ENCODE peak calls at places on chromosomes 3 and 15, in five cellular contexts. U is IMR-90, W is A549, C is K562, J is GM12878. A is an unnamed sample.

GRCh38 chr3:187922704-187923393 is 177.6 kb upstream of the BCL6 start:
- DNase-seq in U (peak), W (no peak), C (no peak), J (no peak), A (no peak)

GRCh38 chr3:60501303-60501702 is 749.9 kb downstream of the FHIT start:
- DNase-seq in U (peak), W (no peak), C (no peak), J (no peak), A (no peak)

GRCh38 chr15:56781666-56782065 is 48.4 kb upstream of the ZNF280D start:
- DNase-seq in U (no peak), W (no peak), C (no peak), J (no peak), A (no peak)

GRCh38 chr3:149333518-149333859 is at the start of gene TM4SF18:
- DNase-seq in U (no peak), W (no peak), C (no peak), J (no peak), A (no peak)

GRCh38 chr15:66424963-66425612 is 38.4 kb downstream of the MAP2K1 start:
- DNase-seq in U (no peak), W (no peak), C (no peak), J (no peak), A (no peak)

GRCh38 chr15:63308491-63308890 is 31.1 kb downstream of the APH1B start:
- DNase-seq in U (no peak), W (no peak), C (no peak), J (no peak), A (no peak)

GRCh38 chr15:82874267-82874666 is 64.8 kb downstream of the WHAMM start:
- DNase-seq in U (no peak), W (no peak), C (no peak), J (no peak), A (no peak)

GRCh38 chr15:90625037-90625436 is 92.1 kb upstream of the BLM start:
- DNase-seq in U (no peak), W (no peak), C (no peak), J (no peak), A (no peak)

GRCh38 chr15:38487383-38487782 is 33.5 kb downstream of the FAM98B start:
- DNase-seq in U (no peak), W (no peak), C (no peak), J (no peak), A (no peak)

GRCh38 chr3:122301063-122301462 is 24.0 kb upstream of the CSTA start:
- DNase-seq in U (no peak), W (no peak), C (no peak), J (peak), A (no peak)

GRCh38 chr3:150640256-150640655 is 37.1 kb downstream of the SELENOT start:
- DNase-seq in U (no peak), W (no peak), C (no peak), J (no peak), A (no peak)

DNA sequence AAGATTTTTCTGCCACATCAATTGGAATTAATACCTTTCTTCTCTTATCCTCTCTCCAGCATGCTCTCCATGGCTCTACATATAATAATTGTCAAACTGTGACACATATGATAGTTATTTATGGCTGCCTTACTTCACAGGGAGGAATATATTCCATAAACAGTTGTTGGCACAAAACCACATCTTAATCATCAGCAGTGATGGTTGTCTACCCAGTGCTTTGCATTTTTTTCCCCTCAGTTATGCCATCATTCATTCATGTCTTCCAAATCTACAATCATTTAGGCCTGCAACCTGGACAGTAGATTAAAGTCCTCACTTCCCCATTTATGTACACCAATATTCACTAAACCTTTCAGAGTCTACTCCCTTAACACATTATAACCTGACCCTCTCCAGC is 107.7 kb downstream of the THRB start:
- DNase-seq in U (no peak), W (no peak), C (no peak), J (no peak), A (no peak)
- TF ChIP-seq RCOR1 in U (no peak), W (no peak), C (no peak), J (no peak), A (no peak)

GRCh38 chr3:178367817-178368617 is 168.2 kb upstream of the KCNMB2 start:
- DNase-seq in U (no peak), W (no peak), C (no peak), J (no peak), A (no peak)
- TF ChIP-seq RCOR1 in U (no peak), W (no peak), C (no peak), J (no peak), A (no peak)

GRCh38 chr15:98774756-98775497 is 126.6 kb downstream of the IGF1R start:
- DNase-seq in U (peak), W (no peak), C (no peak), J (no peak), A (no peak)

GRCh38 chr15:98775498-98776230 is 127.3 kb downstream of the IGF1R start:
- DNase-seq in U (no peak), W (no peak), C (no peak), J (no peak), A (no peak)

GRCh38 chr15:98778263-98778959 is 130.1 kb downstream of the IGF1R start:
- DNase-seq in U (no peak), W (no peak), C (no peak), J (no peak), A (no peak)

GRCh38 chr15:98777426-98777825 is 129.1 kb downstream of the IGF1R start:
- DNase-seq in U (no peak), W (no peak), C (no peak), J (no peak), A (no peak)

DNA sequence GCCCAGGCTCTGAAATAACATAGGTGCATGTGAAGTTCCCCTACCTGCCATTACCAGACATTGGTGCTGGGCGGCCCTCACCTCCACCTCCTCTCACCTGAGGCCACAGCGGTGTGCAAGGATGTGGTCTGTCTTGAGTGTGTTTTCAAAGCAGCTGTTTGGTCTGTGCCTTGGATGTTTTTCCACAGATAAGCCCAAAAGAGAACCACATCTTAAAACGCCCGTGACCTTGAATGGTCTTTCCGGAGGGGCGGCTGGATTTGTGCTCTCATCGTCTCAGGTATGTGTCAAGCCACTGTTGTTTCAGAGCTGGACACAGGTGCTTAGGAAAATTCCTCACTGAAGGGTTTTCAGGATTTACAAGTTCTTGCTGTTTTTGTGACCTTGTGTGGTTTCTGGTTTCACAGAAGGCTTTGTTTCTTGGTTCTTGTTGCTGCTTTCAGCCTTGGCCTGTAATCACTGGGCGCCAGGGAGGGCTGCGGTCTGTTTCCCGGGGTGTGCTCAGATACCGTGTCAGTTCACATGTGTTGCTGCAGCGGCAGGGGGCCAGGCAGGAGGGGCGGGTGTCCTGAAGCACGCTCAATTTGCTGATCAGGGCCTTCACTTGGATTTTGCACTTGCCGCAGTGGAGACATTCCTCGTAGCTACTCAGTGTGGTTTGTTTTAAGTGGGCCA is 128.4 kb downstream of the IGF1R start:
- DNase-seq in U (peak), W (no peak), C (peak), J (peak), A (no peak)
- TF ChIP-seq RCOR1 in U (no peak), W (no peak), C (no peak), J (no peak), A (no peak)

DNA sequence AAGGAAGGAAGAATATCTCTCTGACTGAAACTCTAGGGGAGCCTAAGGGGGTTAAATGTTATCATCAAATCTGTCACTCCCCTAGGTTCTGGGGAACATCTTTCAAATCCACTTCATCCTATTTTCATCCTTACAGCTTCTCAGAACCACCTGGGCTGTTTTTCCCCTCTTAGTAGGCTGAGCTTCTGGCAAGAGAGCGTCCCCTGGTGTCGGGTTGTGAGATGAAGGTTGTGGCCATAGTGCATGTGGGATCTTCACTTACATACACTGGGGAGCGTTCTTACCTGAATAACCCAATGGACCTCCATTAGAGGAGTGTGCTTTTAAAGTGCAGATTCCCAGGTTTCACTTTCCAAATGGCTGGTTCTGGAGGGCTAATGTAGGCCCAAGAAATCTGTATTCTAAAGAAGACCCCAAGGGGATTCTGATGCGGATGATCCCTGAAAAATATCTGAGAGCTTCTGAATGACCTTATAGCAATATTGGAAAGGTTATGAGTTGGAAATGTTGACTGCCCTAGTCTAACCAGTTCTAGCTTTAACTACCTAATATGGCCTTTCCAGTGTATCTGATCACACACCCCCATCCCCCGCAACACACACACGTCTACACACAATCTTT is 663.7 kb downstream of the AGBL1 start:
- DNase-seq in U (no peak), W (peak), C (peak), J (no peak), A (peak)
- TF ChIP-seq RCOR1 in U (no peak), W (no peak), C (no peak), J (no peak), A (no peak)

GRCh38 chr3:137642831-137643230 is 121.3 kb upstream of the SOX14 start:
- DNase-seq in U (no peak), W (no peak), C (no peak), J (no peak), A (no peak)
- TF ChIP-seq RCOR1 in U (no peak), W (no peak), C (no peak), J (no peak), A (no peak)

GRCh38 chr3:22491326-22491725 is 711.8 kb upstream of the UBE2E2 start:
- DNase-seq in U (no peak), W (no peak), C (no peak), J (no peak), A (no peak)

GRCh38 chr3:22490747-22491146 is 712.4 kb upstream of the UBE2E2 start:
- DNase-seq in U (no peak), W (no peak), C (no peak), J (no peak), A (no peak)

GRCh38 chr3:22485943-22486342 is 717.2 kb upstream of the UBE2E2 start:
- DNase-seq in U (no peak), W (no peak), C (no peak), J (no peak), A (no peak)
- TF ChIP-seq RCOR1 in U (no peak), W (no peak), C (no peak), J (no peak), A (no peak)

GRCh38 chr3:29451901-29452300 is 171.0 kb downstream of the RBMS3 start:
- DNase-seq in U (no peak), W (no peak), C (no peak), J (no peak), A (no peak)
- TF ChIP-seq RCOR1 in U (no peak), W (no peak), C (no peak), J (no peak), A (no peak)

DNA sequence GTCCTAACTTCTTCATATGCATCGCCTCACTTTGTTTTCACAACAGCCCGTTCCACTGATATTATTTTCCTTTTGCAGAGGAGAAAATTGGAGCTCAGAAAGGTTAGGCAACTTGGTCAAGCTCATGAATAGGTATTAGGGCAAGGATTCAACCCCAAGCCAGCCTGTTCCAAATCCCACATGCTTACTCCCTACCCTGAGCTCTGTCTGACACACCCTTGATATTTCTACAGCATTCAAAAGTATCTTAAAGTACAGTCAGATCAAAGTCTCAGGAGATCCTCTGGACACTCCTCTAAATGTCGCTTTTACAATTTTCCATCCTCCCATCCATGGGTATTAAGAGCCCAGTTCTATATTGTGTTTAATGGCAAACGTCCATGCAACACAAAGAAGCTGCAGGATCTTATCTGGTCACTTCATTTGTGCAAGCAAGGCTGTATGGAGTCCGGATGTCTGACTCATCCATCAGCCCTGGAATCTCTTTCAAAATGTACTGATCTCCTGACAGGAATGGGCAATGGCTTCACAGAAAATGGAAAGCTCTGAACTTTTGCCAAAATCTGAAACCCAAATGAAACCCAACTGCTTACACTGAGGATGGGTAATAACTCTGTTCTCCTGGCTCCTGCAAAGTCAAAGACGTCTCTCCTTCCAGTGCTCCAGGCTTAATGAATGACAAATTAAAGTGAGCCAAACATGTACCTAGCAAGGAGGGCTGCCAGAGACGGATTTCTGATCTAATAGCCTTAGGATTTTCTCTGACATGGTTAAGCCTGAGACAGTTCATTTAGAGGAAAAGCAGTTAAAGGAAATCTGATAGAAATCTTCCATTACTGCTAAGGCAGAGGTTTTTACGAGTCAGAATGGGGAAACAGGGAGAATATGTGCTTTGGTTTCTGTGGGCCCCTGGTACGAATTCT is 230.9 kb upstream of the RORA start:
- DNase-seq in U (peak), W (no peak), C (no peak), J (no peak), A (peak)
- TF ChIP-seq RCOR1 in U (no peak), W (no peak), C (no peak), J (no peak), A (peak)

GRCh38 chr3:128317101-128317697 is 149.5 kb downstream of the DNAJB8 start:
- DNase-seq in U (no peak), W (no peak), C (no peak), J (no peak), A (no peak)
- TF ChIP-seq RCOR1 in U (no peak), W (no peak), C (no peak), J (no peak), A (no peak)

GRCh38 chr3:43155464-43156121 is 49.7 kb upstream of the POMGNT2 start:
- DNase-seq in U (peak), W (peak), C (peak), J (no peak), A (no peak)
- TF ChIP-seq RCOR1 in U (no peak), W (no peak), C (peak), J (no peak), A (no peak)

A was measured in SK-N-SH.